ENCODE peak calls at places on chromosomes 2 and 18, in eight cellular contexts. N is tibial nerve, R is WTC11, D is AG04450, B is heart right ventricle, U is GM20000, Z is cardiac muscle cell, I is pancreas. E is an unnamed sample.

GRCh38 chr18:44464401-44465185 is 216.1 kb upstream of the SETBP1 start:
- DNase-seq in Z (no peak), D (no peak), I (no peak), B (no peak), N (no peak), U (no peak), R (no peak), E (peak; percentile 42)

GRCh38 chr2:127416486-127417001 is 1.7 kb upstream of the PROC start:
- DNase-seq in I (no peak), N (no peak), Z (no peak), U (peak; percentile 36), R (no peak), D (no peak), B (no peak), E (no peak)

GRCh38 chr2:14756981-14757657 is 124.6 kb downstream of the LRATD1 start:
- DNase-seq in U (no peak), D (peak; percentile 74), B (no peak), N (no peak), Z (no peak), I (no peak), R (no peak), E (peak; percentile 93)

GRCh38 chr2:172438741-172439508 is 11.5 kb downstream of the ITGA6 start:
- DNase-seq in Z (no peak), U (no peak), D (no peak), B (peak; percentile 23), I (no peak), R (no peak), N (no peak), E (no peak)

GRCh38 chr2:53744395-53745065 is 23.1 kb upstream of the CHAC2 start:
- DNase-seq in U (no peak), B (no peak), Z (no peak), N (no peak), D (no peak), R (no peak), I (no peak), E (no peak)

GRCh38 chr2:86518498-86518897 is 44.7 kb downstream of the CHMP3 start:
- DNase-seq in R (peak; percentile 28), N (no peak), I (no peak), U (no peak), D (no peak), Z (peak; percentile 19), B (no peak), E (no peak)

GRCh38 chr18:58896734-58897508 is 32.2 kb downstream of the ZNF532 start:
- DNase-seq in I (no peak), B (no peak), N (no peak), R (no peak), Z (no peak), D (no peak), U (no peak), E (no peak)

GRCh38 chr2:172698041-172698863 is 37.4 kb upstream of the RAPGEF4 start:
- DNase-seq in D (peak; percentile 80), B (no peak), R (no peak), I (no peak), N (no peak), Z (no peak), U (peak; percentile 69), E (no peak)

GRCh38 chr18:45106331-45106774 is 425.7 kb downstream of the SETBP1 start:
- DNase-seq in R (no peak), D (no peak), N (no peak), U (peak; percentile 27), I (no peak), Z (no peak), B (no peak), E (no peak)

GRCh38 chr18:66316708-66317107 is 287.2 kb downstream of the CDH19 start:
- DNase-seq in U (no peak), I (no peak), B (no peak), D (no peak), Z (no peak), N (no peak), R (no peak), E (no peak)

GRCh38 chr2:43129676-43130547 is 96.5 kb downstream of the ZFP36L2 start:
- DNase-seq in U (no peak), B (peak; percentile 51), D (no peak), Z (no peak), R (no peak), I (no peak), N (no peak), E (no peak)

GRCh38 chr2:69298261-69298660 is 88.8 kb downstream of the GFPT1 start:
- DNase-seq in Z (no peak), D (peak; percentile 80), B (no peak), N (no peak), U (no peak), I (no peak), R (no peak), E (peak; percentile 69)

GRCh38 chr2:227052879-227053278 is 111.1 kb downstream of the COL4A4 start:
- DNase-seq in Z (no peak), R (no peak), B (no peak), U (no peak), D (no peak), N (no peak), I (no peak), E (no peak)

GRCh38 chr2:195543063-195543462 is 114.0 kb upstream of the SLC39A10 start:
- DNase-seq in Z (no peak), N (no peak), D (no peak), B (no peak), R (no peak), I (no peak), U (no peak), E (no peak)

GRCh38 chr2:156129227-156129626 is 203.3 kb downstream of the NR4A2 start:
- DNase-seq in N (no peak), B (no peak), U (no peak), D (no peak), I (no peak), Z (no peak), R (no peak), E (no peak)

GRCh38 chr18:72458256-72458655 is 85.9 kb downstream of the CBLN2 start:
- DNase-seq in U (no peak), N (no peak), B (no peak), D (no peak), I (no peak), Z (no peak), R (no peak), E (no peak)

GRCh38 chr2:45237850-45238542 is 228.7 kb upstream of the SIX2 start:
- DNase-seq in I (no peak), B (no peak), U (no peak), D (peak; percentile 79), N (no peak), Z (no peak), R (no peak), E (peak; percentile 59)

GRCh38 chr2:117085719-117086118 is 728.8 kb upstream of the DDX18 start:
- DNase-seq in U (no peak), D (no peak), Z (no peak), I (no peak), B (no peak), N (no peak), R (no peak), E (no peak)

GRCh38 chr2:10208736-10209135 is 86.2 kb downstream of the RRM2 start:
- DNase-seq in B (no peak), R (no peak), D (no peak), U (no peak), I (no peak), Z (no peak), N (no peak), E (no peak)

GRCh38 chr2:166106431-166107015 is 21.3 kb downstream of the SCN1A start:
- DNase-seq in D (no peak), B (no peak), R (no peak), N (no peak), Z (peak; percentile 59), U (no peak), I (no peak), E (no peak)
- TF ChIP-seq CTCF in D (peak; percentile 55), B (no peak), R (peak; percentile 41), N (no peak), Z (peak; percentile 68), U (no peak), I (no peak), E (peak; percentile 53)

DNA sequence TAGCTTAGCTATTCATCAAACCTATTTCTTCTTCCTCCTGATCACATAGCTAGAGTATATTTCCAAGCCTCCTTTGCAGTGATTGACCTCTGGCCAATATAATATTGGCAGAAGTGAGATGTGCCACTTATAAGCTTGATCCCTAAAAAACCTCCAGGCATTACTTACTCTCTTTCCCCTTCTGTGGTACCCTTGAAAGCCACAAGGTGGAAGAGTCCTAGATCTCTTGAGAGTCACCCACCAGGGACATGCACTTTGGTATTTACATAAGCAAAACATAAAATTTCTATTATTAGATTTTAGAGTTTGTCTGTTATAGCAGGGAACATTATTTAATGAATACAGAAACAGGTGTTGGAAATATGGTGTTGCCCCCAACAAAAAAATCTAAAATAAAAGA is 112.0 kb downstream of the EXOC6B start:
- DNase-seq in N (no peak), I (no peak), U (no peak), D (no peak), R (no peak), Z (no peak), B (no peak), E (no peak)
- TF ChIP-seq CTCF in N (no peak), I (no peak), U (no peak), D (peak; percentile 6), R (no peak), Z (peak; percentile 5), B (no peak), E (peak; percentile 24)

GRCh38 chr2:3650140-3650944 is 7.7 kb upstream of the ALLC start:
- DNase-seq in I (no peak), D (no peak), Z (no peak), B (no peak), N (no peak), R (no peak), U (no peak), E (no peak)
- TF ChIP-seq CTCF in I (no peak), D (no peak), Z (no peak), B (no peak), N (no peak), R (no peak), U (no peak), E (no peak)

GRCh38 chr2:58135861-58136260 is 89.3 kb downstream of the VRK2 start:
- DNase-seq in Z (no peak), D (no peak), B (no peak), U (no peak), I (no peak), N (no peak), R (no peak), E (no peak)

GRCh38 chr2:58137221-58137620 is 90.6 kb downstream of the VRK2 start:
- DNase-seq in D (no peak), Z (no peak), N (no peak), R (no peak), U (no peak), B (no peak), I (no peak), E (no peak)

GRCh38 chr2:58140508-58141072 is 94.0 kb downstream of the VRK2 start:
- DNase-seq in U (no peak), D (no peak), N (no peak), R (no peak), I (no peak), Z (no peak), B (no peak), E (no peak)

GRCh38 chr2:58137856-58138255 is 91.2 kb downstream of the VRK2 start:
- DNase-seq in Z (peak; percentile 25), R (no peak), I (no peak), U (no peak), D (no peak), N (no peak), B (no peak), E (no peak)

DNA sequence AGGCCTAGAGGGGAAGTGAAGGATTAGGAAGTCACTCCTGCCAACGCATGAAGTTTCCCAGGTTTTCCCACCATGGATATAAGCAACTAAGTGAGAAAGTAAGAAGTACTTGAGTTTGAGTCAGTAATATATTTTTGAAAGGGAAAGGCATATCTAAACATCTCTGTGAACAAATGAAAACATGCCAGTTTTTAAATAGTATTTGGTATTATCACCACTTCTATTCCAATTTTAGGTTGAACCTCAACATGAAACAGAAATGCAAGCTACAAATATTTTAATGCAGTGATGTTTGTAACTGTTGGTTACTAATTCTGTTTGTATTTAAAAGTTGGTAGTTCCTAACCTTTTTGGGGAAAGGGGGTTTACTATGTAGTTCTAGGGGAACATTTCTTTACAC is 92.0 kb downstream of the VRK2 start:
- DNase-seq in R (no peak), N (no peak), B (no peak), Z (no peak), D (no peak), I (no peak), U (no peak), E (no peak)
- TF ChIP-seq CTCF in R (no peak), N (no peak), B (no peak), Z (no peak), D (no peak), I (no peak), U (no peak), E (no peak)

E was measured in epithelial cell of proximal tubule.